ENCODE peak calls at places on chromosomes 5 and 9, in eight cellular contexts. C is left ventricle myocardium inferior; T is CD8-positive, alpha-beta T cell; V is DND-41; Y is psoas muscle; B is CD4-positive, CD25-positive, alpha-beta regulatory T cell; N is Panc1; G is MM.1S. P is an unnamed sample. For H3K9me3, the result is how much of the 10 kb centered on the place peaks cover.

GRCh38 chr9:132169672-132170392 is 8.0 kb downstream of the NTNG2 start:
- DNase-seq in C (peak), T (peak), V (peak), Y (peak), B (peak), N (no peak), G (peak), P (peak)

GRCh38 chr5:135539430-135540005 is 3.8 kb upstream of the NEUROG1 start:
- DNase-seq in C (no peak), T (no peak), V (no peak), Y (no peak), B (no peak), N (no peak), G (no peak), P (no peak)

GRCh38 chr5:96823900-96824351 is 16.2 kb upstream of the ERAP1 start:
- DNase-seq in C (no peak), T (no peak), V (no peak), Y (no peak), B (no peak), N (no peak), G (no peak), P (no peak)

GRCh38 chr5:10747678-10748622 is 13.1 kb downstream of the DAP start:
- DNase-seq in C (no peak), T (no peak), V (no peak), Y (no peak), B (no peak), N (no peak), G (no peak), P (no peak)

GRCh38 chr5:140327589-140327988 is 18.8 kb downstream of the HBEGF start:
- DNase-seq in C (no peak), T (no peak), V (no peak), Y (no peak), B (no peak), N (no peak), G (no peak), P (no peak)

GRCh38 chr9:14395300-14396082 is 81.5 kb upstream of the NFIB start:
- DNase-seq in C (peak), T (no peak), V (no peak), Y (peak), B (no peak), N (no peak), G (no peak), P (no peak)

GRCh38 chr5:157245477-157245876 is 20.4 kb upstream of the CYFIP2 start:
- DNase-seq in C (no peak), T (no peak), V (no peak), Y (no peak), B (no peak), N (no peak), G (no peak), P (no peak)

GRCh38 chr5:34598177-34598794 is 57.8 kb upstream of the RAI14 start:
- DNase-seq in C (no peak), T (no peak), V (no peak), Y (no peak), B (no peak), N (peak), G (no peak), P (no peak)

GRCh38 chr5:75574791-75575190 is 36.5 kb upstream of the ANKDD1B start:
- DNase-seq in C (no peak), T (no peak), V (no peak), Y (no peak), B (no peak), N (no peak), G (no peak), P (no peak)

GRCh38 chr9:26264709-26265601 is 586.7 kb upstream of the TUSC1 start:
- DNase-seq in C (no peak), T (no peak), V (no peak), Y (no peak), B (no peak), N (no peak), G (no peak), P (no peak)

GRCh38 chr5:154949758-154950157 is 8.9 kb downstream of the MRPL22 start:
- DNase-seq in C (no peak), T (no peak), V (no peak), Y (no peak), B (no peak), N (no peak), G (no peak), P (no peak)

GRCh38 chr5:116524051-116524450 is 50.6 kb downstream of the SEMA6A start:
- DNase-seq in C (no peak), T (no peak), V (no peak), Y (no peak), B (no peak), N (no peak), G (no peak), P (no peak)

GRCh38 chr9:72205513-72205912 is 56.3 kb downstream of the GDA start:
- DNase-seq in C (no peak), T (no peak), V (no peak), Y (no peak), B (peak), N (no peak), G (peak), P (no peak)

GRCh38 chr5:141356133-141356532 is 1.3 kb downstream of the PCDHGA4 start:
- DNase-seq in C (no peak), T (no peak), V (no peak), Y (no peak), B (no peak), N (no peak), G (no peak), P (no peak)

GRCh38 chr5:141362719-141363118 is 1.2 kb upstream of the PCDHGA5 start:
- DNase-seq in C (no peak), T (no peak), V (no peak), Y (no peak), B (no peak), N (no peak), G (no peak), P (no peak)

GRCh38 chr5:141360685-141361084 is 891 bp downstream of the PCDHGB2 start:
- DNase-seq in C (no peak), T (no peak), V (no peak), Y (no peak), B (no peak), N (no peak), G (no peak), P (no peak)

GRCh38 chr5:141356950-141357349 is 2.1 kb downstream of the PCDHGA4 start:
- DNase-seq in C (no peak), T (no peak), V (no peak), Y (peak), B (no peak), N (no peak), G (no peak), P (no peak)

GRCh38 chr5:141359790-141360426 is at the start of gene PCDHGB2:
- DNase-seq in C (no peak), T (no peak), V (peak), Y (no peak), B (peak), N (peak), G (peak), P (no peak)
- H3K9me3 ChIP-seq in C (half or more), T (under half), V (under half), Y (under half), B (under half), N (under half), G (under half), P (under half)

DNA sequence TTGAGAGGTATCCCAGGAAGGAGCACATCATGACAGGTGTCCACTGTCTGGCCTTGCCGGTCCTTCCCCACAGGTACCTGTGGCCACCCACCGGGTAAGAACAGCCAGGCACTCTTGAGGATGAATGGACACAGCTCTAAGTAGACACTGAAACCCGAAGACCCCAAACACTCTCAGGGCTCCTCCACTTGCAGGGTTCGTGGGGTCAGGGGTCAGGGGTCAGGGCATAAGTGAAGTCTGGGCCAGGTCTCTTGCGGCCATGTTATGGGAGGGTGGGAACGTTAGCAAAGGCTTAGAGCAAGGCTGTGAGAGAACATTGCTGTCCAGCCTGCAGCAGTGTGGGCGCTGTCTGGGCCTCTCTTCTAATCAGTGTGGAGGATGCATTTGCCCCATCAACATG is 40.0 kb downstream of the MAPK9 start:
- DNase-seq in C (no peak), T (no peak), V (no peak), Y (no peak), B (no peak), N (no peak), G (no peak), P (no peak)
- H3K9me3 ChIP-seq in C (half or more), T (half or more), V (under half), Y (half or more), B (half or more), N (under half), G (under half), P (under half)

DNA sequence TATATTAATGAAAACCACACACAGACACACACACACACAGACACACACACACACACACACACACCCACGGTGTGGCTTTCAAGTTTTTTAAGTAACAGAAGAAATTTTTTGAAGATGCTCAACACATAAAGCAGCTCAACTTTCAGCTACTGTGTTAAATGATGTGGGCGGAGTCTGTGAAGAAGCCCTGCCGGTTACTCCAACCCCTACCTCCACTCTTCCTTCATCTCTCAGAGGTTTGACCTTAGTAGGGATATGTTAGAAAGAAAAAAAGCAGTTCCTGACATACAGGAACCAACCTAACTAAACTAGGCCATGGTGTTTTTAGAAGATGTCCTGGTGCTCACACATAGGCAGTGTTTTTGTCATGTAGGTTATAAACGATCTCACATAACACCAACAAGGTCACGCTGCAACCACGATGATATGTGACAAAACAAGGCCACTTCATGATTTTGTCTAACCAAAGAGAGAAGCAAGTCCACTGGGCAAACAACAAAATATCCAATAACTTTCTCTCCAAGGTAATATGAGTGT is 112.8 kb downstream of the EMB start:
- DNase-seq in C (no peak), T (no peak), V (no peak), Y (no peak), B (peak), N (no peak), G (no peak), P (no peak)
- H3K9me3 ChIP-seq in C (under half), T (under half), V (under half), Y (under half), B (under half), N (under half), G (under half), P (under half)

GRCh38 chr5:180259260-180259611 is 32.6 kb downstream of the MAPK9 start:
- DNase-seq in C (no peak), T (no peak), V (no peak), Y (no peak), B (no peak), N (no peak), G (no peak), P (no peak)
- H3K9me3 ChIP-seq in C (half or more), T (half or more), V (half or more), Y (half or more), B (half or more), N (half or more), G (under half), P (under half)

DNA sequence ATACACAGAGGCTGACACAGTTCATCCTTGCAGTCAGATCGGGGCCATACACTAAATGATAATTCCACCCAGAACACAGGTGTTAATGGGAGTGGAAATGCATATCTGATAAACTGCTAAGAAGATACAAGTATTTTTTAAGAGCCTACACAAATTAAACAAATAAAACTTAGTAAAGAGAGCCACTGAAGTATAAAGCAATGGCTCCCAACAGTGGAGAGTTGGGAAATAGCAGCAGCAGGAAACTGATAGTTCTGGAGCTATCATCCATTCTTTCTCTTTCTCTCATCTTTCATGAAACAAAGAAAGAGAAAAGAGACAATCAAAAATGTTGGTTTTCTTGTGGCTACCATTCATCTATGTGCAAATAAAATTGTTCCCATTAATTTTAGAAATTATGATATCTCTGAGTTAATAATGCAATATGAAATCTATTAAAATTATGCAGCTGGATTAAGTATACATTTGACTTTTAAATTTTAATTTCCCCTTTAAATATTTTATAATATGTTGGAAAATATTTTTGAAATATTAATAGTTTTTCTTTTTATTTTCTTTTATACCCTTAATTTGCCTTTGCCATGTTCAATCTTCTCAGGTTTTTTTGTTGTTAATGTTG is 120.8 kb downstream of the EMB start:
- DNase-seq in C (no peak), T (no peak), V (peak), Y (no peak), B (no peak), N (no peak), G (no peak), P (no peak)
- H3K9me3 ChIP-seq in C (under half), T (under half), V (under half), Y (under half), B (under half), N (under half), G (under half), P (under half)